ENCODE peak calls at places on chromosome 10, in seven cellular contexts. One of them, this sample, is unnamed. For H3K36me3, the result is how much of the 10 kb centered on the place peaks cover.

GRCh38 chr10:69736866-69737641 is 64.7 kb upstream of the COL13A1 start:
- DNase-seq in bronchial epithelial cell: no peak
- DNase-seq in Panc1: no peak
- DNase-seq in adrenal gland: no peak
- DNase-seq in thoracic aorta: no peak
- DNase-seq in WERI-Rb-1: no peak
- DNase-seq in esophagus squamous epithelium: no peak
- DNase-seq in this sample: no peak

GRCh38 chr10:46217749-46218453 is 68.9 kb upstream of the ANTXRL start:
- DNase-seq in adrenal gland: no peak
- DNase-seq in Panc1: no peak
- DNase-seq in esophagus squamous epithelium: no peak
- DNase-seq in thoracic aorta: no peak
- DNase-seq in bronchial epithelial cell: no peak
- DNase-seq in WERI-Rb-1: no peak
- DNase-seq in this sample: no peak

GRCh38 chr10:95445837-95446347 is 115.3 kb downstream of the SORBS1 start:
- DNase-seq in WERI-Rb-1: peak
- DNase-seq in Panc1: peak
- DNase-seq in bronchial epithelial cell: peak
- DNase-seq in thoracic aorta: peak
- DNase-seq in esophagus squamous epithelium: no peak
- DNase-seq in adrenal gland: peak
- DNase-seq in this sample: no peak

GRCh38 chr10:87656431-87657072 is 3.1 kb upstream of the PAPSS2 start:
- DNase-seq in thoracic aorta: no peak
- DNase-seq in Panc1: no peak
- DNase-seq in bronchial epithelial cell: peak
- DNase-seq in adrenal gland: no peak
- DNase-seq in WERI-Rb-1: no peak
- DNase-seq in esophagus squamous epithelium: no peak
- DNase-seq in this sample: no peak

GRCh38 chr10:112393827-112394226 is 19.9 kb downstream of the ACSL5 start:
- DNase-seq in Panc1: no peak
- DNase-seq in bronchial epithelial cell: no peak
- DNase-seq in esophagus squamous epithelium: no peak
- DNase-seq in WERI-Rb-1: no peak
- DNase-seq in adrenal gland: no peak
- DNase-seq in thoracic aorta: no peak
- DNase-seq in this sample: no peak

GRCh38 chr10:96846395-96846794 is 14.3 kb downstream of the LCOR start:
- DNase-seq in bronchial epithelial cell: peak
- DNase-seq in Panc1: no peak
- DNase-seq in WERI-Rb-1: no peak
- DNase-seq in thoracic aorta: no peak
- DNase-seq in esophagus squamous epithelium: no peak
- DNase-seq in adrenal gland: no peak
- DNase-seq in this sample: no peak

GRCh38 chr10:44417761-44418160 is 32.9 kb upstream of the CXCL12 start:
- DNase-seq in esophagus squamous epithelium: no peak
- DNase-seq in bronchial epithelial cell: no peak
- DNase-seq in thoracic aorta: no peak
- DNase-seq in adrenal gland: peak
- DNase-seq in Panc1: no peak
- DNase-seq in WERI-Rb-1: no peak
- DNase-seq in this sample: no peak

GRCh38 chr10:89633484-89633883 is 11.6 kb downstream of the PANK1 start:
- DNase-seq in esophagus squamous epithelium: no peak
- DNase-seq in thoracic aorta: no peak
- DNase-seq in Panc1: no peak
- DNase-seq in adrenal gland: no peak
- DNase-seq in WERI-Rb-1: no peak
- DNase-seq in bronchial epithelial cell: peak
- DNase-seq in this sample: no peak

GRCh38 chr10:132347211-132347930 is 15.4 kb downstream of the LRRC27 start:
- DNase-seq in WERI-Rb-1: no peak
- DNase-seq in adrenal gland: no peak
- DNase-seq in esophagus squamous epithelium: no peak
- DNase-seq in thoracic aorta: no peak
- DNase-seq in bronchial epithelial cell: no peak
- DNase-seq in Panc1: no peak
- DNase-seq in this sample: no peak

GRCh38 chr10:34405611-34406462 is 409.3 kb downstream of the PARD3 start:
- DNase-seq in adrenal gland: no peak
- DNase-seq in esophagus squamous epithelium: no peak
- DNase-seq in WERI-Rb-1: no peak
- DNase-seq in bronchial epithelial cell: peak
- DNase-seq in Panc1: no peak
- DNase-seq in thoracic aorta: no peak
- DNase-seq in this sample: no peak

GRCh38 chr10:132404911-132405462 is 8.0 kb downstream of the PWWP2B start:
- DNase-seq in thoracic aorta: no peak
- DNase-seq in bronchial epithelial cell: no peak
- DNase-seq in Panc1: no peak
- DNase-seq in WERI-Rb-1: no peak
- DNase-seq in esophagus squamous epithelium: no peak
- DNase-seq in adrenal gland: no peak
- DNase-seq in this sample: no peak

GRCh38 chr10:7082967-7083366 is 327.9 kb downstream of the SFMBT2 start:
- DNase-seq in Panc1: no peak
- DNase-seq in bronchial epithelial cell: no peak
- DNase-seq in WERI-Rb-1: no peak
- DNase-seq in adrenal gland: no peak
- DNase-seq in thoracic aorta: no peak
- DNase-seq in esophagus squamous epithelium: no peak
- DNase-seq in this sample: no peak

GRCh38 chr10:131899116-131899690 is 1.6 kb upstream of the PPP2R2D start:
- DNase-seq in Panc1: no peak
- DNase-seq in adrenal gland: no peak
- DNase-seq in esophagus squamous epithelium: no peak
- DNase-seq in thoracic aorta: no peak
- DNase-seq in WERI-Rb-1: no peak
- DNase-seq in bronchial epithelial cell: no peak
- DNase-seq in this sample: no peak

GRCh38 chr10:23198610-23198939 is 6.5 kb downstream of the PTF1A start:
- DNase-seq in adrenal gland: no peak
- DNase-seq in Panc1: no peak
- DNase-seq in thoracic aorta: no peak
- DNase-seq in esophagus squamous epithelium: no peak
- DNase-seq in bronchial epithelial cell: no peak
- DNase-seq in WERI-Rb-1: no peak
- DNase-seq in this sample: no peak

GRCh38 chr10:112348759-112349158 is 25.2 kb upstream of the ACSL5 start:
- DNase-seq in thoracic aorta: no peak
- DNase-seq in WERI-Rb-1: no peak
- DNase-seq in bronchial epithelial cell: no peak
- DNase-seq in adrenal gland: no peak
- DNase-seq in Panc1: no peak
- DNase-seq in esophagus squamous epithelium: no peak
- DNase-seq in this sample: no peak

DNA sequence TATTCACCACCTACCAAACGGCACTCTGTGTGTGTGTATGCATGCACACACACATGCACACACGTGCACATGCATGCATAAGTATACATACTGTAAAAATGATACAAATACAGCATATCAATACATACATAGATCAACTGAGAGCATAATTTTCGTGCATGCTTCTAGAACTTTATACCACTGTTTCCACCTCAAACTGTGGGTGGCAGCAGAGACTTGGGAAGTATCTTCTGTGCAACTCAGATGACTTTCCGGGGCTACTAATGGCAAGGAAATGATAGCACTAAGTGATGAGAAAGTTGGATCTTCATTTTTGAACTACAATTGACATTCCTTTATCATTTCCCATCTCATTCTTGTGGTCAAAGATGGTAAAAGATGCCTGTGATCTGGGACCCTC is 570.7 kb downstream of the REEP3 start:
- DNase-seq in bronchial epithelial cell: no peak
- DNase-seq in esophagus squamous epithelium: no peak
- DNase-seq in thoracic aorta: no peak
- DNase-seq in adrenal gland: no peak
- DNase-seq in Panc1: no peak
- DNase-seq in WERI-Rb-1: peak
- DNase-seq in this sample: no peak
- TF ChIP-seq CTCF in bronchial epithelial cell: no peak
- TF ChIP-seq CTCF in esophagus squamous epithelium: no peak
- TF ChIP-seq CTCF in thoracic aorta: no peak
- TF ChIP-seq CTCF in adrenal gland: no peak
- TF ChIP-seq CTCF in Panc1: peak
- TF ChIP-seq CTCF in WERI-Rb-1: peak
- TF ChIP-seq CTCF in this sample: peak

DNA sequence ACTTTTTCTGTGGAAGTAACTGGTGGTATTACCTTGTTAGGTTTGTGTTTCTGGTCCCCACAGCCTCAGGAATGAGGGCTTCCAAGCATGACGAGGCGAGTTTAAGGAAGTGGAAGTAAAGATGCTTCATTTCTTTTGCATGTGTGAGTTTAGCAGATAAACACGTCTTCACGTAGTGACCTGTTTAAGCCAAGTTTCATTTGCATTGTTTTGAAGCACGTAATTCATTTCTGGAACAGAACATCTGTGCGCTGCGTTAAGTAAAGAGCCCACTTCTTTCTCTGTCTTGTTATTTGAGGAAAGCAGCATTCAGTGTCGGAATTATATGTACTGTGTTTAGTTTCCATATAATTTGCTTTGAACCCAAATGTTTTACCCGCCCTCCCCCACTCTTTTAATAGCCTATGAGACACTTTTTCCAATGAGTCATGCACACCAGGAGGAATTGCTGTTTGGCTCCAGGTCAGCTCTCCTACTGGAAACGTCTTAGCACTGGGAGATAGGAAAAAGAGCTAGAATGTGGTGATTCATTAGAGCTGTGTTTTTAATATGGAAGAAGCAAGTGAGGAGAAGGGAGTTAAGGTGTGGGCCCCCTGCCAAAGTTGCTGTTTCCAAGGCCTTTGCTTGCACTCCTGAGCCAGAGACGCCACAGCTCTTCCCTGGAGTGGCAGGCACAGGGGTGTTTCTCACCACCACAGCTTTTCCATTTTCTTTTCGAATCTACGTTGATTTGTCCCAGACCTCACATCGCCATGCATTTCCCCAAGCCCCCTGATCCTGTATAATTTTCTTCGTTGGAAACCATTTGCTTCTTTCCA is 36.8 kb downstream of the BTBD16 start:
- DNase-seq in thoracic aorta: peak
- DNase-seq in adrenal gland: peak
- DNase-seq in Panc1: peak
- DNase-seq in bronchial epithelial cell: peak
- DNase-seq in WERI-Rb-1: no peak
- DNase-seq in esophagus squamous epithelium: no peak
- DNase-seq in this sample: no peak
- H3K4me3 ChIP-seq in thoracic aorta: peak
- H3K4me3 ChIP-seq in adrenal gland: no peak
- H3K4me3 ChIP-seq in Panc1: peak
- H3K4me3 ChIP-seq in bronchial epithelial cell: peak
- H3K4me3 ChIP-seq in WERI-Rb-1: no peak
- H3K4me3 ChIP-seq in esophagus squamous epithelium: no peak
- H3K4me3 ChIP-seq in this sample: no peak

GRCh38 chr10:5741276-5741675 is 56.6 kb downstream of the TASOR2 start:
- DNase-seq in WERI-Rb-1: no peak
- DNase-seq in esophagus squamous epithelium: no peak
- DNase-seq in thoracic aorta: no peak
- DNase-seq in adrenal gland: no peak
- DNase-seq in Panc1: no peak
- DNase-seq in bronchial epithelial cell: no peak
- DNase-seq in this sample: no peak

GRCh38 chr10:5746197-5746596 is 61.6 kb downstream of the TASOR2 start:
- DNase-seq in bronchial epithelial cell: no peak
- DNase-seq in WERI-Rb-1: no peak
- DNase-seq in adrenal gland: no peak
- DNase-seq in Panc1: no peak
- DNase-seq in thoracic aorta: no peak
- DNase-seq in esophagus squamous epithelium: no peak
- DNase-seq in this sample: no peak

GRCh38 chr10:5743736-5744135 is 59.1 kb downstream of the TASOR2 start:
- DNase-seq in adrenal gland: no peak
- DNase-seq in thoracic aorta: no peak
- DNase-seq in bronchial epithelial cell: peak
- DNase-seq in WERI-Rb-1: no peak
- DNase-seq in Panc1: no peak
- DNase-seq in esophagus squamous epithelium: no peak
- DNase-seq in this sample: no peak

GRCh38 chr10:5748394-5748803 is 63.8 kb downstream of the TASOR2 start:
- DNase-seq in WERI-Rb-1: no peak
- DNase-seq in thoracic aorta: no peak
- DNase-seq in bronchial epithelial cell: no peak
- DNase-seq in Panc1: no peak
- DNase-seq in adrenal gland: no peak
- DNase-seq in esophagus squamous epithelium: no peak
- DNase-seq in this sample: no peak

GRCh38 chr10:5744849-5745248 is 60.2 kb downstream of the TASOR2 start:
- DNase-seq in thoracic aorta: no peak
- DNase-seq in bronchial epithelial cell: no peak
- DNase-seq in esophagus squamous epithelium: no peak
- DNase-seq in Panc1: no peak
- DNase-seq in WERI-Rb-1: no peak
- DNase-seq in adrenal gland: no peak
- DNase-seq in this sample: no peak
- H3K36me3 ChIP-seq in thoracic aorta: under half
- H3K36me3 ChIP-seq in bronchial epithelial cell: under half
- H3K36me3 ChIP-seq in esophagus squamous epithelium: under half
- H3K36me3 ChIP-seq in Panc1: under half
- H3K36me3 ChIP-seq in WERI-Rb-1: under half
- H3K36me3 ChIP-seq in adrenal gland: under half
- H3K36me3 ChIP-seq in this sample: under half

GRCh38 chr10:48442809-48443177 is 136.3 kb downstream of the MAPK8 start:
- DNase-seq in Panc1: no peak
- DNase-seq in bronchial epithelial cell: no peak
- DNase-seq in esophagus squamous epithelium: no peak
- DNase-seq in thoracic aorta: no peak
- DNase-seq in adrenal gland: no peak
- DNase-seq in WERI-Rb-1: no peak
- DNase-seq in this sample: no peak

GRCh38 chr10:48444861-48445841 is 138.7 kb downstream of the MAPK8 start:
- DNase-seq in adrenal gland: no peak
- DNase-seq in WERI-Rb-1: peak
- DNase-seq in esophagus squamous epithelium: no peak
- DNase-seq in Panc1: no peak
- DNase-seq in thoracic aorta: no peak
- DNase-seq in bronchial epithelial cell: no peak
- DNase-seq in this sample: no peak

GRCh38 chr10:48445932-48446331 is 139.5 kb downstream of the MAPK8 start:
- DNase-seq in adrenal gland: no peak
- DNase-seq in WERI-Rb-1: peak
- DNase-seq in bronchial epithelial cell: no peak
- DNase-seq in thoracic aorta: no peak
- DNase-seq in esophagus squamous epithelium: no peak
- DNase-seq in Panc1: no peak
- DNase-seq in this sample: no peak

GRCh38 chr10:48442090-48442808 is 135.8 kb downstream of the MAPK8 start:
- DNase-seq in adrenal gland: no peak
- DNase-seq in WERI-Rb-1: no peak
- DNase-seq in bronchial epithelial cell: no peak
- DNase-seq in thoracic aorta: no peak
- DNase-seq in esophagus squamous epithelium: no peak
- DNase-seq in Panc1: no peak
- DNase-seq in this sample: no peak

DNA sequence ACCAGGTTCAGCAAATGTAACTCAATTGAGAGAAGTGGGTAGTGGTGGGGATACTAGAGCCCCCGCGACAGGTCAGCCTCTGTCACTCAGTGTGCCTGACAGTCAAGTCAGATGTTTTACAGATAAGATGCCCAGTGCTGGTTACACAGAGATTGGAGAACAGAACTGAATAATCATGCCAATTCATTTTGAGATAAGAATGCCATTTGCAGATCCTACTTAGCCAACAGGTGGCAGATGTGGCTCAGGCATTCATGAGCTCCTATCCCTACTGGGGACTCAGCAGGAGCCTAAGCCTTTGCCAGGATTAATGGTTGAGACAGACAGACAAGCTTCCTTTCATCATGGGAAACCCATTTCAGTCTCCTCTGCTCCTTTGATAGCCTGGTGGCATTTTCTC is 137.8 kb downstream of the MAPK8 start:
- DNase-seq in esophagus squamous epithelium: no peak
- DNase-seq in thoracic aorta: no peak
- DNase-seq in adrenal gland: no peak
- DNase-seq in Panc1: no peak
- DNase-seq in bronchial epithelial cell: peak
- DNase-seq in WERI-Rb-1: peak
- DNase-seq in this sample: no peak
- TF ChIP-seq CTCF in esophagus squamous epithelium: no peak
- TF ChIP-seq CTCF in thoracic aorta: no peak
- TF ChIP-seq CTCF in adrenal gland: no peak
- TF ChIP-seq CTCF in Panc1: no peak
- TF ChIP-seq CTCF in bronchial epithelial cell: peak
- TF ChIP-seq CTCF in WERI-Rb-1: peak
- TF ChIP-seq CTCF in this sample: peak